ENCODE peak calls at places on chromosomes 4 and X, in four cellular contexts. One of them, this sample, is unnamed.

GRCh38 chr4:42302348-42302747 is 94.9 kb upstream of the SHISA3 start:
- DNase-seq in heart left ventricle: no peak
- DNase-seq in IMR-90: peak; percentile 9
- DNase-seq in uterus: no peak
- DNase-seq in this sample: peak; percentile 26

GRCh38 chr4:116585240-116585639 is 500.1 kb downstream of the TRAM1L1 start:
- DNase-seq in IMR-90: no peak
- DNase-seq in uterus: no peak
- DNase-seq in heart left ventricle: no peak
- DNase-seq in this sample: no peak

GRCh38 chrX:107449490-107450175 is at the start of gene FRMPD3:
- DNase-seq in uterus: no peak
- DNase-seq in IMR-90: no peak
- DNase-seq in heart left ventricle: no peak
- DNase-seq in this sample: no peak

GRCh38 chr4:48813984-48814383 is 16.9 kb upstream of the OCIAD1 start:
- DNase-seq in uterus: no peak
- DNase-seq in IMR-90: no peak
- DNase-seq in heart left ventricle: no peak
- DNase-seq in this sample: no peak

GRCh38 chr4:100306018-100306417 is 115.8 kb upstream of the DDIT4L start:
- DNase-seq in IMR-90: peak; percentile 47
- DNase-seq in uterus: no peak
- DNase-seq in heart left ventricle: no peak
- DNase-seq in this sample: no peak

GRCh38 chr4:130023088-130023487 is 927.1 kb downstream of the C4orf33 start:
- DNase-seq in heart left ventricle: no peak
- DNase-seq in IMR-90: no peak
- DNase-seq in uterus: no peak
- DNase-seq in this sample: no peak

GRCh38 chr4:154618708-154619315 is 6.4 kb upstream of the FGG start:
- DNase-seq in IMR-90: peak; percentile 30
- DNase-seq in uterus: no peak
- DNase-seq in heart left ventricle: no peak
- DNase-seq in this sample: peak; percentile 34

GRCh38 chr4:5730993-5731975 is 20.3 kb downstream of the EVC start:
- DNase-seq in uterus: no peak
- DNase-seq in heart left ventricle: no peak
- DNase-seq in IMR-90: no peak
- DNase-seq in this sample: no peak

GRCh38 chrX:7985568-7985967 is 58.4 kb upstream of the PNPLA4 start:
- DNase-seq in IMR-90: peak; percentile 30
- DNase-seq in uterus: no peak
- DNase-seq in heart left ventricle: no peak
- DNase-seq in this sample: no peak

GRCh38 chr4:48275247-48275646 is 5.6 kb upstream of the TEC start:
- DNase-seq in heart left ventricle: no peak
- DNase-seq in uterus: no peak
- DNase-seq in IMR-90: peak; percentile 35
- DNase-seq in this sample: no peak

GRCh38 chr4:96448315-96448872 is 608.5 kb downstream of the PDHA2 start:
- DNase-seq in IMR-90: no peak
- DNase-seq in heart left ventricle: no peak
- DNase-seq in uterus: no peak
- DNase-seq in this sample: no peak

GRCh38 chr4:1717129-1718094 is 3.7 kb downstream of the TMEM129 start:
- DNase-seq in IMR-90: no peak
- DNase-seq in heart left ventricle: no peak
- DNase-seq in uterus: no peak
- DNase-seq in this sample: no peak

GRCh38 chrX:129678881-129679195 is 24.1 kb upstream of the APLN start:
- DNase-seq in IMR-90: no peak
- DNase-seq in uterus: no peak
- DNase-seq in heart left ventricle: no peak
- DNase-seq in this sample: no peak

GRCh38 chrX:129682979-129683378 is 28.2 kb upstream of the APLN start:
- DNase-seq in heart left ventricle: no peak
- DNase-seq in IMR-90: no peak
- DNase-seq in uterus: no peak
- DNase-seq in this sample: no peak

GRCh38 chrX:129679856-129680255 is 25.1 kb upstream of the APLN start:
- DNase-seq in heart left ventricle: no peak
- DNase-seq in IMR-90: peak; percentile 7
- DNase-seq in uterus: no peak
- DNase-seq in this sample: peak; percentile 26

DNA sequence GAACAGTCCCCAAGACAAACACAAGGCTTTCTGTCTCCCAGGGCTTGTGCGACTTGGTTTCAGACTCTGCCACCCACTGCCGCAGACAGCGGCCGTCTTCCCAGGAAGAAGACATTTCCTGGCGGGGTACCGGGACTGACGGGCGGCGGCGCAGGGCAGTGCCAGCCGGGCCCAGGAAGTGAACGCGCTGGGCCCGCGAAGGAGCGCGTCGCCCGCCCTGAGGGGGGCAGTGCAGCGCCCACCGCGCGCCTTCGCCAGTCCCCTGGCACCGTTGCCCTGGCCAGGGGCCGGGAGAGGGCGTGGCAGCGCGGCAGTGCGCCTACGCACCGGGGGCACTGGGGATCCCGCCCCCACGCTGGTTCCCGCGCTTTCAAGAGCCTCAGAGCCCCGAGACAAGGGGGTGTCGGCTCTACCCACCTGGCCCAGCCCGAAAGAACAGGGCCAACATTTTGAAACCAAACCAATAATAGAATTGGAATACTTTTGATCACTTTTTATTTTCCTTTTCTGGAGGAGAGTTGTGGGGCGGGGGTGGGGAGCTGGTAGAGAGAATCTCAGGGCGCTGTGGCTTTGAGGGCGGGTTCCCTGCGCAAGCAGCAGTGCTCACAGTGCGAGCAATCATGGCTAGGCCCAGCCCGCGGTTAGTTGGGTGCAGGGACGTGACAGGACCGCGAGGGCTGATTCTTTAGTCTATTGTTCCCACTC is 23.6 kb upstream of the APLN start:
- DNase-seq in IMR-90: no peak
- DNase-seq in heart left ventricle: peak; percentile 38
- DNase-seq in uterus: no peak
- DNase-seq in this sample: no peak
- TF ChIP-seq POLR2A in IMR-90: no peak
- TF ChIP-seq POLR2A in heart left ventricle: no peak
- TF ChIP-seq POLR2A in uterus: no peak
- TF ChIP-seq POLR2A in this sample: no peak

DNA sequence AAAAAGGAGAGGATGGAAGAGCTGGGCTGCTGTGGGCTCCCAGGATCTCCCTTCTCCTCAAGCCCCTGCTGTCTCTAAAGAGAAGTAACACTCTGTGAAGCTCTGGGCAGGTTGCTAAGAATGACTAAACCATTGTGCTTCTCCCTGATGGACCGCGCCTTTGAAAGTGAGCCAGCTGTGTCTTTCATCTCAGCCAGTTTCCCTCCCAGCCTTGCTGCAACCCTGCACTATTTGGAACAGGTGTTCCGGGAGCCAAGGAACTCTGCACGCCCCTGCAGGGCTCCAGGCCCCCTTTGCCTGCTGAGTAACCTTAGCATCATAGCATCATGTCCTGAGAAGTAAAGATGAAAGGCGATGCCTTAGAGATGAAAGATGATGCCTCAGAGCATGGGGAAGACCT is 39.7 kb downstream of the SMIM20 start:
- DNase-seq in heart left ventricle: no peak
- DNase-seq in IMR-90: peak; percentile 29
- DNase-seq in uterus: no peak
- DNase-seq in this sample: no peak
- TF ChIP-seq CTCF in heart left ventricle: no peak
- TF ChIP-seq CTCF in IMR-90: no peak
- TF ChIP-seq CTCF in uterus: no peak
- TF ChIP-seq CTCF in this sample: no peak

DNA sequence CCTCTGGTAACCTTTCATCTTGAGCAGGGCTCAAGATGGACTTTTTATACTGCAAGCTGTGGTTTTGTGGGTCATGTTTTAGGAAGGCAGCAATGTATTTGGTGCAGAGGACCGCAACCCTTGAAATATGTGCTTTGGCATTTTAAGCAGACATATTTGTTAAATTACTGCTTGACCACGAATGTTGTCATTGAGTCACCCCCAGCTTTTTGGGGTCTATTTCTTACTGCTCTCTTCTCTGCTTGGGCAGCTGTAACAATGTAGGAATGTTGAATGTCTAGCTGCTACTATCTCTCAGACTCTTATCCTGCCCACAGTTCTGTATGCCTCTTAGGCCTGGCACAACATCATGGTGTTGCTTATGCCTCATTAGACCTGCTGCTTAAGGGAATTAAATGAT is 6.0 kb downstream of the RBPJ start:
- DNase-seq in IMR-90: peak; percentile 95
- DNase-seq in heart left ventricle: no peak
- DNase-seq in uterus: no peak
- DNase-seq in this sample: no peak
- TF ChIP-seq POLR2A in IMR-90: no peak
- TF ChIP-seq POLR2A in heart left ventricle: no peak
- TF ChIP-seq POLR2A in uterus: no peak
- TF ChIP-seq POLR2A in this sample: no peak

DNA sequence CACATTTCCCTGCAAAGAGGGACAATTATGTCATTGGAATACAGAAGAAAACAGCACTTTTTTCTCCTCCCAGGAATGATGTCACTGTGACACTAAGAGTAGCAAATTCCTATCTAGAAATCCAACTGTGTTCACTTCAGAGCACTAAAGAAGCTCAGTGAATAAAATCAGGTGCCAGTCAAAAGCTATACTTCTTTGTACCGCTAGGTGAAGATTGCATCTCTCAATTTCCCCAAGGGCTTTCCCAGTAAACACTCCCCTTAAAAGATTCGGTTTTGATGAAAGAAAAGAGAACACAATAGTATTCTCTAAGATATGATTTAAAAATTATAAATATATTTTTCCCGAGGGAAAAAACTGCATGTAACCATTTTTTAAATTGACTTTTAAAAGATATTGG is 104.7 kb upstream of the MID1 start:
- DNase-seq in heart left ventricle: no peak
- DNase-seq in uterus: no peak
- DNase-seq in IMR-90: peak; percentile 4
- DNase-seq in this sample: no peak
- TF ChIP-seq CTCF in heart left ventricle: no peak
- TF ChIP-seq CTCF in uterus: no peak
- TF ChIP-seq CTCF in IMR-90: peak; percentile 22
- TF ChIP-seq CTCF in this sample: no peak

DNA sequence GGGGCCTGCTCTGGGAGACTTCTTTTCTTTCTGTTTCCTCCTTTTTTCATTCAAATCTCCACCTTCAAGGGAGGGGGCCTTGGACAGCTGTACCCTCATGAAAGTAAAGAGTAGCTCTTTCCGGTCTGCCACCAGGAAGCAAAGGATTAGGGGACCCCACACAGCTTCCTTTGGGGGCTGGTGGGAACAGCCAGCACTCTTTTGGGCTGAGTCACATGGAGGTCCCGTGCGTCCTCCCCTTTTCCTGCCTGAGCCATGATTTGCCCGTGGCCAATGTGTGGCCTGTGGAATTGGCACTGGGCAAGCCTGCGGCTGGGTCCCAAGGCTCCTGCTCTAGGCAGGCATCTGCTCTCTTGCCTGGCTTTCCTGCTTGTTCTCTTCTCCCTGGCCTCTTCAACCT is 65.5 kb downstream of the FHDC1 start:
- DNase-seq in heart left ventricle: no peak
- DNase-seq in uterus: no peak
- DNase-seq in IMR-90: no peak
- DNase-seq in this sample: no peak
- TF ChIP-seq POLR2A in heart left ventricle: no peak
- TF ChIP-seq POLR2A in uterus: no peak
- TF ChIP-seq POLR2A in IMR-90: no peak
- TF ChIP-seq POLR2A in this sample: no peak

GRCh38 chrX:46381630-46382029 is 163.6 kb downstream of the ZNF674 start:
- DNase-seq in IMR-90: peak; percentile 17
- DNase-seq in heart left ventricle: no peak
- DNase-seq in uterus: no peak
- DNase-seq in this sample: no peak
- TF ChIP-seq CTCF in IMR-90: peak; percentile 40
- TF ChIP-seq CTCF in heart left ventricle: no peak
- TF ChIP-seq CTCF in uterus: no peak
- TF ChIP-seq CTCF in this sample: no peak